ENCODE peak calls at places on chromosomes 16 and 17, in nine cellular contexts. U is Jurkat, Clone E6-1; G is fibroblast of the aortic adventitia; P is neural progenitor cell; B is left lobe of liver; D is HEK293T; I is posterior vena cava; E is epithelial cell of esophagus; C is hypothalamus. L is an unnamed sample.

GRCh38 chr16:11291021-11291716 is 10.0 kb upstream of the PRM1 start:
- DNase-seq in B (no peak), D (no peak), I (no peak), E (no peak), C (no peak), G (no peak), U (no peak), P (peak), L (no peak)

GRCh38 chr17:6893382-6894205 is 62.1 kb upstream of the TEKT1 start:
- DNase-seq in I (no peak), P (peak), U (no peak), D (no peak), C (no peak), B (no peak), G (no peak), E (peak), L (no peak)

GRCh38 chr17:45428050-45428953 is 4.4 kb downstream of the ARHGAP27 start:
- DNase-seq in E (peak), P (peak), G (peak), D (peak), B (peak), C (peak), U (no peak), I (peak), L (peak)

GRCh38 chr16:50718061-50718760 is 23.7 kb upstream of the CYLD start:
- DNase-seq in E (no peak), I (no peak), B (no peak), D (no peak), C (no peak), P (no peak), G (peak), U (no peak), L (no peak)

GRCh38 chr17:58527306-58527705 is 12.9 kb upstream of the MTMR4 start:
- DNase-seq in G (no peak), B (no peak), D (no peak), P (no peak), E (no peak), U (no peak), I (no peak), C (peak), L (no peak)

GRCh38 chr17:30450125-30451027 is 26.8 kb upstream of the GOSR1 start:
- DNase-seq in B (peak), D (no peak), P (no peak), C (no peak), U (no peak), G (no peak), I (no peak), E (peak), L (no peak)

GRCh38 chr16:46949216-46949892 is 24.1 kb downstream of the DNAJA2 start:
- DNase-seq in E (peak), D (no peak), I (no peak), G (no peak), P (no peak), C (no peak), B (no peak), U (no peak), L (peak)

GRCh38 chr16:27806388-27806787 is 256.4 kb downstream of the KATNIP start:
- DNase-seq in E (no peak), G (no peak), C (no peak), P (no peak), U (no peak), D (no peak), B (no peak), I (no peak), L (no peak)

GRCh38 chr16:73737637-73738036 is 559.0 kb upstream of the PSMD7 start:
- DNase-seq in U (no peak), I (no peak), P (no peak), E (no peak), G (no peak), D (no peak), B (no peak), C (no peak), L (no peak)

GRCh38 chr17:37039269-37039668 is 90.5 kb downstream of the AATF start:
- DNase-seq in B (no peak), P (no peak), C (no peak), D (no peak), U (no peak), G (no peak), E (no peak), I (no peak), L (no peak)

GRCh38 chr16:87956169-87956770 is 5.0 kb downstream of the BANP start:
- DNase-seq in E (peak), I (no peak), P (peak), D (no peak), B (peak), U (peak), C (peak), G (peak), L (no peak)

GRCh38 chr17:45170280-45170975 is 8.8 kb downstream of the HEXIM2 start:
- DNase-seq in D (no peak), E (no peak), U (no peak), G (no peak), I (no peak), C (no peak), B (no peak), P (no peak), L (no peak)

GRCh38 chr16:27920391-27920891 is 143.1 kb downstream of the GSG1L start:
- DNase-seq in P (peak), C (peak), G (no peak), D (peak), B (no peak), E (peak), U (no peak), I (peak), L (no peak)

GRCh38 chr16:3554351-3554928 is 22.8 kb downstream of the NLRC3 start:
- DNase-seq in P (no peak), E (no peak), C (no peak), I (peak), U (no peak), B (no peak), G (no peak), D (no peak), L (no peak)

GRCh38 chr17:77498875-77499698 is 358.3 kb downstream of the SEC14L1 start:
- DNase-seq in E (no peak), B (peak), I (peak), D (no peak), G (no peak), U (no peak), P (no peak), C (no peak), L (no peak)

GRCh38 chr16:71460246-71460645 is 1.8 kb downstream of the ZNF23 start:
- DNase-seq in D (no peak), G (peak), I (no peak), B (no peak), E (peak), P (no peak), U (no peak), C (no peak), L (no peak)

GRCh38 chr17:17855976-17856375 is 19.2 kb upstream of the SREBF1 start:
- DNase-seq in C (peak), U (no peak), I (no peak), B (no peak), E (no peak), D (no peak), P (no peak), G (no peak), L (no peak)

GRCh38 chr17:1153795-1154546 is 25.8 kb downstream of the ABR start:
- DNase-seq in D (peak), U (peak), E (peak), I (peak), G (peak), P (peak), C (peak), B (no peak), L (no peak)

GRCh38 chr17:69997332-69997731 is 77.7 kb upstream of the KCNJ16 start:
- DNase-seq in U (no peak), E (peak), B (no peak), C (no peak), I (no peak), D (no peak), P (no peak), G (peak), L (no peak)

GRCh38 chr16:57884655-57885133 is 82.4 kb upstream of the KIFC3 start:
- DNase-seq in D (no peak), C (no peak), I (no peak), G (no peak), P (no peak), U (no peak), E (no peak), B (no peak), L (no peak)

GRCh38 chr16:50950955-50951354 is 200.1 kb downstream of the SALL1 start:
- DNase-seq in I (no peak), E (no peak), D (no peak), P (no peak), U (no peak), C (no peak), B (no peak), G (no peak), L (no peak)

GRCh38 chr17:56085576-56086267 is 67.6 kb upstream of the ANKFN1 start:
- DNase-seq in E (no peak), B (no peak), G (no peak), P (no peak), C (no peak), D (no peak), U (peak), I (no peak), L (no peak)

GRCh38 chr17:55730380-55730779 is 7.7 kb upstream of the TMEM100 start:
- DNase-seq in D (no peak), B (no peak), U (no peak), I (no peak), P (no peak), C (no peak), G (peak), E (no peak), L (no peak)

GRCh38 chr17:17710728-17711541 is 29.7 kb downstream of the RAI1 start:
- DNase-seq in E (peak), I (no peak), P (peak), G (peak), D (no peak), C (no peak), B (no peak), U (no peak), L (peak)

GRCh38 chr17:42260318-42260717 is 15.9 kb downstream of the STAT5B start:
- DNase-seq in E (no peak), U (no peak), G (no peak), B (no peak), D (no peak), I (no peak), P (no peak), C (no peak), L (no peak)

GRCh38 chr17:57833597-57833939 is 16.3 kb downstream of the MRPS23 start:
- DNase-seq in G (no peak), U (no peak), E (no peak), I (no peak), D (no peak), B (no peak), C (no peak), P (no peak), L (no peak)

GRCh38 chr16:23304620-23305019 is 2.5 kb downstream of the SCNN1B start:
- DNase-seq in P (no peak), C (no peak), E (no peak), D (no peak), U (no peak), I (no peak), B (no peak), G (no peak), L (no peak)

GRCh38 chr17:35915153-35915969 is 15.2 kb downstream of the RDM1 start:
- DNase-seq in C (no peak), D (no peak), G (no peak), P (no peak), B (peak), I (no peak), E (peak), U (no peak), L (no peak)

GRCh38 chr17:2517539-2517938 is 5.9 kb upstream of the METTL16 start:
- DNase-seq in U (no peak), D (no peak), B (no peak), P (no peak), I (peak), E (no peak), G (no peak), C (no peak), L (no peak)

GRCh38 chr16:73056911-73057310 is 9.0 kb upstream of the ZFHX3 start:
- DNase-seq in U (no peak), I (no peak), E (peak), D (no peak), C (no peak), G (peak), P (no peak), B (no peak), L (no peak)

GRCh38 chr16:61313931-61314330 is 722.3 kb downstream of the CDH8 start:
- DNase-seq in E (peak), P (no peak), I (no peak), B (no peak), D (no peak), U (no peak), C (no peak), G (no peak), L (no peak)

GRCh38 chr17:17127730-17128291 is 78.3 kb downstream of the PLD6 start:
- DNase-seq in P (no peak), U (no peak), I (no peak), D (no peak), C (no peak), B (no peak), G (no peak), E (no peak), L (no peak)

GRCh38 chr16:18827890-18828289 is 26.5 kb upstream of the ARL6IP1 start:
- DNase-seq in G (no peak), U (no peak), D (no peak), E (no peak), C (no peak), P (no peak), B (no peak), I (no peak), L (no peak)

GRCh38 chr17:61389670-61390478 is 9.8 kb upstream of the TBX2 start:
- DNase-seq in D (peak), U (no peak), P (peak), E (peak), B (no peak), G (peak), C (no peak), I (no peak), L (peak)

GRCh38 chr16:85829751-85830445 is 30.4 kb downstream of the COX4I1 start:
- DNase-seq in E (no peak), C (no peak), I (peak), P (no peak), U (no peak), D (no peak), G (no peak), B (no peak), L (no peak)

GRCh38 chr17:57861000-57861736 is 11.3 kb upstream of the MRPS23 start:
- DNase-seq in P (peak), G (peak), I (peak), B (no peak), U (peak), E (peak), D (no peak), C (no peak), L (peak)